ENCODE peak calls at places on chromosomes 11 and 22, in eight cellular contexts. U is NB4, A is uterus, M is psoas muscle, G is aorta, N is mucosa of descending colon, F is neuronal stem cell, R is upper lobe of right lung. Q is an unnamed sample.

GRCh38 chr11:70255717-70256116 is 14.8 kb upstream of the PPFIA1 start:
- DNase-seq in U (no peak), A (peak; percentile 30), M (peak; percentile 53), G (no peak), N (no peak), F (no peak), R (no peak), Q (no peak)

GRCh38 chr11:130899106-130899505 is 17.2 kb downstream of the SNX19 start:
- DNase-seq in U (no peak), A (no peak), M (no peak), G (no peak), N (no peak), F (no peak), R (no peak), Q (no peak)

GRCh38 chr22:41524809-41525449 is 19.3 kb downstream of the POLR3H start:
- DNase-seq in U (peak; percentile 54), A (peak; percentile 57), M (no peak), G (peak; percentile 65), N (no peak), F (no peak), R (no peak), Q (no peak)

GRCh38 chr11:37710031-37710430 is 1112.0 kb upstream of the RAG2 start:
- DNase-seq in U (no peak), A (no peak), M (no peak), G (no peak), N (no peak), F (no peak), R (no peak), Q (peak; percentile 82)

GRCh38 chr11:35373284-35373933 is 45.9 kb downstream of the SLC1A2 start:
- DNase-seq in U (no peak), A (no peak), M (no peak), G (no peak), N (no peak), F (no peak), R (no peak), Q (no peak)

GRCh38 chr22:49866134-49866533 is 12.5 kb downstream of the ZBED4 start:
- DNase-seq in U (no peak), A (no peak), M (no peak), G (no peak), N (no peak), F (no peak), R (no peak), Q (no peak)

GRCh38 chr11:13465909-13466371 is 2.9 kb upstream of the BTBD10 start:
- DNase-seq in U (peak; percentile 49), A (no peak), M (no peak), G (no peak), N (no peak), F (peak; percentile 17), R (no peak), Q (peak; percentile 64)

GRCh38 chr11:8871283-8871775 is 39.7 kb upstream of the AKIP1 start:
- DNase-seq in U (no peak), A (peak; percentile 78), M (peak; percentile 70), G (peak; percentile 62), N (peak; percentile 47), F (peak; percentile 74), R (peak; percentile 69), Q (peak; percentile 96)

GRCh38 chr22:42229455-42230149 is 40.9 kb downstream of the TCF20 start:
- DNase-seq in U (no peak), A (peak; percentile 48), M (no peak), G (no peak), N (no peak), F (no peak), R (no peak), Q (peak; percentile 70)

GRCh38 chr11:65426839-65427690 is 4.5 kb downstream of the NEAT1 start:
- DNase-seq in U (peak; percentile 33), A (no peak), M (peak; percentile 67), G (no peak), N (peak; percentile 65), F (no peak), R (peak; percentile 70), Q (no peak)

GRCh38 chr11:33227578-33228261 is 29.5 kb upstream of the HIPK3 start:
- DNase-seq in U (peak; percentile 77), A (no peak), M (no peak), G (no peak), N (no peak), F (no peak), R (no peak), Q (peak; percentile 72)

GRCh38 chr22:40019681-40020080 is 24.9 kb downstream of the FAM83F start:
- DNase-seq in U (no peak), A (no peak), M (no peak), G (no peak), N (no peak), F (no peak), R (no peak), Q (no peak)

GRCh38 chr11:70281114-70281729 is 10.7 kb downstream of the PPFIA1 start:
- DNase-seq in U (no peak), A (peak; percentile 39), M (no peak), G (peak; percentile 70), N (no peak), F (no peak), R (no peak), Q (peak; percentile 79)

GRCh38 chr11:8386134-8386864 is 122.6 kb upstream of the LMO1 start:
- DNase-seq in U (no peak), A (no peak), M (no peak), G (no peak), N (no peak), F (no peak), R (peak; percentile 32), Q (no peak)

GRCh38 chr11:57777969-57778317 is 16.3 kb downstream of the CTNND1 start:
- DNase-seq in U (no peak), A (no peak), M (no peak), G (no peak), N (peak; percentile 50), F (no peak), R (no peak), Q (no peak)

GRCh38 chr11:17396598-17397310 is 8.3 kb upstream of the KCNJ11 start:
- DNase-seq in U (no peak), A (no peak), M (no peak), G (no peak), N (no peak), F (no peak), R (no peak), Q (no peak)

GRCh38 chr11:29227816-29228215 is 789.0 kb downstream of the KCNA4 start:
- DNase-seq in U (no peak), A (no peak), M (no peak), G (no peak), N (no peak), F (no peak), R (no peak), Q (peak; percentile 53)

GRCh38 chr22:17563936-17564391 is 666 bp downstream of the SLC25A18 start:
- DNase-seq in U (no peak), A (peak; percentile 65), M (no peak), G (no peak), N (no peak), F (no peak), R (no peak), Q (peak; percentile 73)

GRCh38 chr22:17562906-17563870 is at the start of gene SLC25A18:
- DNase-seq in U (peak; percentile 75), A (peak; percentile 66), M (peak; percentile 91), G (no peak), N (no peak), F (peak; percentile 14), R (no peak), Q (no peak)

GRCh38 chr22:17566776-17567175 is 3.5 kb downstream of the SLC25A18 start:
- DNase-seq in U (no peak), A (no peak), M (no peak), G (no peak), N (no peak), F (no peak), R (no peak), Q (no peak)

GRCh38 chr22:17569971-17570511 is 6.7 kb downstream of the SLC25A18 start:
- DNase-seq in U (peak; percentile 48), A (peak; percentile 32), M (no peak), G (no peak), N (no peak), F (no peak), R (no peak), Q (no peak)

GRCh38 chr22:17565986-17566687 is 2.8 kb downstream of the SLC25A18 start:
- DNase-seq in U (no peak), A (no peak), M (no peak), G (no peak), N (no peak), F (no peak), R (no peak), Q (no peak)
- H3K4me3 ChIP-seq in U (no peak overlapping the region), A (no peak overlapping the region), M (no peak overlapping the region), G (no peak overlapping the region), N (no peak overlapping the region), F (no peak overlapping the region), R (no peak overlapping the region), Q (no peak overlapping the region)

GRCh38 chr22:46085831-46086576 is 64.3 kb upstream of the PPARA start:
- DNase-seq in U (no peak), A (peak; percentile 85), M (peak; percentile 92), G (peak; percentile 83), N (peak; percentile 92), F (no peak), R (peak; percentile 93), Q (peak; percentile 87)
- H3K4me3 ChIP-seq in U (no peak overlapping the region), A (peak overlapping the region; percentile 88), M (peak overlapping the region; percentile 48), G (no peak overlapping the region), N (no peak overlapping the region), F (no peak overlapping the region), R (peak overlapping the region; percentile 25), Q (peak overlapping the region; percentile 98)

GRCh38 chr11:124832571-124832970 is 32.4 kb upstream of the MSANTD2 start:
- DNase-seq in U (no peak), A (no peak), M (no peak), G (no peak), N (no peak), F (no peak), R (no peak), Q (no peak)

GRCh38 chr11:124834526-124835190 is 30.6 kb upstream of the ROBO3 start:
- DNase-seq in U (no peak), A (no peak), M (no peak), G (no peak), N (no peak), F (no peak), R (no peak), Q (no peak)

GRCh38 chr11:124839051-124839971 is 25.9 kb upstream of the ROBO3 start:
- DNase-seq in U (no peak), A (no peak), M (peak; percentile 49), G (no peak), N (peak; percentile 23), F (no peak), R (no peak), Q (no peak)

GRCh38 chr11:124837491-124837856 is 27.8 kb upstream of the ROBO3 start:
- DNase-seq in U (peak; percentile 70), A (no peak), M (no peak), G (no peak), N (no peak), F (no peak), R (no peak), Q (peak; percentile 92)

DNA sequence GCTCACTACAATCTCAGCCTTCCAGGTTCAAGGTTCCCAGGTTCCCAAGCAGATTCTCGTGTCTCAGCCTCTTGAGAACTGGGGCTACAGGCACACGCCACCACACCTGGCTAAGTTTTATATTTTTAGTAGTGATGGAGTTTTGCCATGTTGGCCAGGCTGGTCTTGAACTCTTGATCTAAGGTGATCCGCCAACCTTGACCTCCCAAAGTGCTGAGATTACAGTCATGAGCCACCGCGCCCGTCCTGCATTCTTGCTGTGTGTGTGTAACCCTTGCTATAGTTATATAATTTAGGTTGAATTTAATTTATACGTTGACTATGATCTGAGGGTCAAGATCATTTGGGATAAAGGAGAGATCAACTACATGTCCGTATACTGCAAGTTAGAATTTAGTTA is 29.3 kb upstream of the ROBO3 start:
- DNase-seq in U (no peak), A (no peak), M (no peak), G (no peak), N (no peak), F (no peak), R (no peak), Q (no peak)
- H3K4me3 ChIP-seq in U (no peak overlapping the region), A (peak overlapping the region; percentile 23), M (peak overlapping the region; percentile 56), G (peak overlapping the region; percentile 32), N (no peak overlapping the region), F (no peak overlapping the region), R (peak overlapping the region; percentile 42), Q (no peak overlapping the region)

GRCh38 chr22:19844423-19845368 is 10.0 kb downstream of the GNB1L start:
- DNase-seq in U (peak; percentile 24), A (no peak), M (peak; percentile 72), G (peak; percentile 91), N (no peak), F (no peak), R (peak; percentile 82), Q (peak; percentile 27)
- H3K4me3 ChIP-seq in U (no peak overlapping the region), A (no peak overlapping the region), M (no peak overlapping the region), G (no peak overlapping the region), N (no peak overlapping the region), F (no peak overlapping the region), R (no peak overlapping the region), Q (no peak overlapping the region)

Q was measured in fibroblast of the aortic adventitia.